ENCODE peak calls at places on chromosomes 3 and 15, in seven cellular contexts. One of them, this sample, is unnamed.

GRCh38 chr15:58065445-58066041 is at the start of gene ALDH1A2:
- DNase-seq in HepG2: no peak
- DNase-seq in IMR-90: no peak
- DNase-seq in endothelial cell of umbilical vein: peak; percentile 72
- DNase-seq in heart left ventricle: peak; percentile 69
- DNase-seq in H1: no peak
- DNase-seq in K562: peak; percentile 75
- DNase-seq in this sample: peak; percentile 29

GRCh38 chr3:39361252-39361927 is 21.8 kb upstream of the SLC25A38 start:
- DNase-seq in HepG2: no peak
- DNase-seq in IMR-90: no peak
- DNase-seq in endothelial cell of umbilical vein: no peak
- DNase-seq in heart left ventricle: no peak
- DNase-seq in H1: no peak
- DNase-seq in K562: no peak
- DNase-seq in this sample: no peak

GRCh38 chr3:192514081-192514753 is 213.1 kb downstream of the FGF12 start:
- DNase-seq in HepG2: no peak
- DNase-seq in IMR-90: no peak
- DNase-seq in endothelial cell of umbilical vein: peak; percentile 40
- DNase-seq in heart left ventricle: peak; percentile 50
- DNase-seq in H1: no peak
- DNase-seq in K562: peak; percentile 11
- DNase-seq in this sample: peak; percentile 41

GRCh38 chr3:114451561-114452018 is 157.8 kb downstream of the TIGIT start:
- DNase-seq in HepG2: peak; percentile 3
- DNase-seq in IMR-90: peak; percentile 74
- DNase-seq in endothelial cell of umbilical vein: peak; percentile 66
- DNase-seq in heart left ventricle: no peak
- DNase-seq in H1: no peak
- DNase-seq in K562: no peak
- DNase-seq in this sample: peak; percentile 65

GRCh38 chr15:61889706-61890105 is 170.5 kb downstream of the VPS13C start:
- DNase-seq in HepG2: no peak
- DNase-seq in IMR-90: no peak
- DNase-seq in endothelial cell of umbilical vein: no peak
- DNase-seq in heart left ventricle: no peak
- DNase-seq in H1: no peak
- DNase-seq in K562: no peak
- DNase-seq in this sample: no peak

GRCh38 chr15:82663186-82663600 is 16.0 kb upstream of the CPEB1 start:
- DNase-seq in HepG2: peak; percentile 36
- DNase-seq in IMR-90: peak; percentile 31
- DNase-seq in endothelial cell of umbilical vein: peak; percentile 17
- DNase-seq in heart left ventricle: no peak
- DNase-seq in H1: no peak
- DNase-seq in K562: peak; percentile 90
- DNase-seq in this sample: peak; percentile 58

GRCh38 chr3:157738441-157738840 is 235.2 kb upstream of the VEPH1 start:
- DNase-seq in HepG2: no peak
- DNase-seq in IMR-90: no peak
- DNase-seq in endothelial cell of umbilical vein: no peak
- DNase-seq in heart left ventricle: no peak
- DNase-seq in H1: no peak
- DNase-seq in K562: no peak
- DNase-seq in this sample: no peak

GRCh38 chr15:100438570-100438969 is 90.2 kb downstream of the CERS3 start:
- DNase-seq in HepG2: no peak
- DNase-seq in IMR-90: no peak
- DNase-seq in endothelial cell of umbilical vein: no peak
- DNase-seq in heart left ventricle: peak; percentile 84
- DNase-seq in H1: no peak
- DNase-seq in K562: no peak
- DNase-seq in this sample: peak; percentile 27

GRCh38 chr15:45023659-45024320 is 795 bp downstream of the SORD start:
- DNase-seq in HepG2: no peak
- DNase-seq in IMR-90: peak; percentile 5
- DNase-seq in endothelial cell of umbilical vein: peak; percentile 37
- DNase-seq in heart left ventricle: no peak
- DNase-seq in H1: no peak
- DNase-seq in K562: peak; percentile 17
- DNase-seq in this sample: no peak

GRCh38 chr3:66036586-66037061 is 2.1 kb downstream of the MAGI1 start:
- DNase-seq in HepG2: no peak
- DNase-seq in IMR-90: peak; percentile 50
- DNase-seq in endothelial cell of umbilical vein: peak; percentile 29
- DNase-seq in heart left ventricle: no peak
- DNase-seq in H1: no peak
- DNase-seq in K562: no peak
- DNase-seq in this sample: peak; percentile 20

GRCh38 chr3:142027713-142028112 is 121.6 kb downstream of the TFDP2 start:
- DNase-seq in HepG2: no peak
- DNase-seq in IMR-90: no peak
- DNase-seq in endothelial cell of umbilical vein: peak; percentile 64
- DNase-seq in heart left ventricle: no peak
- DNase-seq in H1: no peak
- DNase-seq in K562: no peak
- DNase-seq in this sample: no peak

GRCh38 chr15:64775551-64776401 is at the start of gene RBPMS2:
- DNase-seq in HepG2: no peak
- DNase-seq in IMR-90: peak; percentile 2
- DNase-seq in endothelial cell of umbilical vein: no peak
- DNase-seq in heart left ventricle: peak; percentile 75
- DNase-seq in H1: no peak
- DNase-seq in K562: peak; percentile 69
- DNase-seq in this sample: peak; percentile 17

GRCh38 chr3:100891033-100891432 is 102.2 kb downstream of the ABI3BP start:
- DNase-seq in HepG2: no peak
- DNase-seq in IMR-90: peak; percentile 82
- DNase-seq in endothelial cell of umbilical vein: peak; percentile 44
- DNase-seq in heart left ventricle: no peak
- DNase-seq in H1: no peak
- DNase-seq in K562: no peak
- DNase-seq in this sample: no peak

GRCh38 chr15:91186892-91187644 is 87.0 kb downstream of the SV2B start:
- DNase-seq in HepG2: peak; percentile 13
- DNase-seq in IMR-90: peak; percentile 26
- DNase-seq in endothelial cell of umbilical vein: peak; percentile 32
- DNase-seq in heart left ventricle: no peak
- DNase-seq in H1: no peak
- DNase-seq in K562: no peak
- DNase-seq in this sample: peak; percentile 21

GRCh38 chr3:133113526-133113925 is 75.3 kb downstream of the TMEM108 start:
- DNase-seq in HepG2: no peak
- DNase-seq in IMR-90: peak; percentile 50
- DNase-seq in endothelial cell of umbilical vein: no peak
- DNase-seq in heart left ventricle: no peak
- DNase-seq in H1: no peak
- DNase-seq in K562: no peak
- DNase-seq in this sample: no peak

GRCh38 chr15:78167227-78167888 is 18.2 kb downstream of the IDH3A start:
- DNase-seq in HepG2: no peak
- DNase-seq in IMR-90: no peak
- DNase-seq in endothelial cell of umbilical vein: no peak
- DNase-seq in heart left ventricle: no peak
- DNase-seq in H1: no peak
- DNase-seq in K562: no peak
- DNase-seq in this sample: no peak

GRCh38 chr3:115321396-115321795 is 174.3 kb upstream of the ZBTB20 start:
- DNase-seq in HepG2: no peak
- DNase-seq in IMR-90: peak; percentile 31
- DNase-seq in endothelial cell of umbilical vein: peak; percentile 68
- DNase-seq in heart left ventricle: no peak
- DNase-seq in H1: no peak
- DNase-seq in K562: no peak
- DNase-seq in this sample: no peak

GRCh38 chr3:36969540-36970432 is 23.1 kb downstream of the EPM2AIP1 start:
- DNase-seq in HepG2: peak; percentile 73
- DNase-seq in IMR-90: peak; percentile 93
- DNase-seq in endothelial cell of umbilical vein: peak; percentile 66
- DNase-seq in heart left ventricle: no peak
- DNase-seq in H1: no peak
- DNase-seq in K562: peak; percentile 88
- DNase-seq in this sample: peak; percentile 19

GRCh38 chr15:93378547-93378946 is 289.5 kb upstream of the RGMA start:
- DNase-seq in HepG2: no peak
- DNase-seq in IMR-90: no peak
- DNase-seq in endothelial cell of umbilical vein: no peak
- DNase-seq in heart left ventricle: no peak
- DNase-seq in H1: no peak
- DNase-seq in K562: no peak
- DNase-seq in this sample: peak; percentile 84

GRCh38 chr3:56452085-56452484 is 16.2 kb downstream of the ERC2 start:
- DNase-seq in HepG2: no peak
- DNase-seq in IMR-90: no peak
- DNase-seq in endothelial cell of umbilical vein: no peak
- DNase-seq in heart left ventricle: no peak
- DNase-seq in H1: no peak
- DNase-seq in K562: no peak
- DNase-seq in this sample: no peak

GRCh38 chr15:40043927-40044716 is 5.1 kb upstream of the SRP14 start:
- DNase-seq in HepG2: no peak
- DNase-seq in IMR-90: no peak
- DNase-seq in endothelial cell of umbilical vein: no peak
- DNase-seq in heart left ventricle: no peak
- DNase-seq in H1: no peak
- DNase-seq in K562: no peak
- DNase-seq in this sample: no peak

GRCh38 chr15:40046721-40047412 is 7.9 kb upstream of the SRP14 start:
- DNase-seq in HepG2: no peak
- DNase-seq in IMR-90: peak; percentile 84
- DNase-seq in endothelial cell of umbilical vein: peak; percentile 76
- DNase-seq in heart left ventricle: no peak
- DNase-seq in H1: no peak
- DNase-seq in K562: no peak
- DNase-seq in this sample: no peak

GRCh38 chr15:40045572-40046217 is 6.7 kb upstream of the SRP14 start:
- DNase-seq in HepG2: no peak
- DNase-seq in IMR-90: no peak
- DNase-seq in endothelial cell of umbilical vein: no peak
- DNase-seq in heart left ventricle: no peak
- DNase-seq in H1: no peak
- DNase-seq in K562: no peak
- DNase-seq in this sample: no peak

GRCh38 chr15:40042791-40043320 is 3.9 kb upstream of the SRP14 start:
- DNase-seq in HepG2: no peak
- DNase-seq in IMR-90: no peak
- DNase-seq in endothelial cell of umbilical vein: no peak
- DNase-seq in heart left ventricle: no peak
- DNase-seq in H1: no peak
- DNase-seq in K562: no peak
- DNase-seq in this sample: no peak

DNA sequence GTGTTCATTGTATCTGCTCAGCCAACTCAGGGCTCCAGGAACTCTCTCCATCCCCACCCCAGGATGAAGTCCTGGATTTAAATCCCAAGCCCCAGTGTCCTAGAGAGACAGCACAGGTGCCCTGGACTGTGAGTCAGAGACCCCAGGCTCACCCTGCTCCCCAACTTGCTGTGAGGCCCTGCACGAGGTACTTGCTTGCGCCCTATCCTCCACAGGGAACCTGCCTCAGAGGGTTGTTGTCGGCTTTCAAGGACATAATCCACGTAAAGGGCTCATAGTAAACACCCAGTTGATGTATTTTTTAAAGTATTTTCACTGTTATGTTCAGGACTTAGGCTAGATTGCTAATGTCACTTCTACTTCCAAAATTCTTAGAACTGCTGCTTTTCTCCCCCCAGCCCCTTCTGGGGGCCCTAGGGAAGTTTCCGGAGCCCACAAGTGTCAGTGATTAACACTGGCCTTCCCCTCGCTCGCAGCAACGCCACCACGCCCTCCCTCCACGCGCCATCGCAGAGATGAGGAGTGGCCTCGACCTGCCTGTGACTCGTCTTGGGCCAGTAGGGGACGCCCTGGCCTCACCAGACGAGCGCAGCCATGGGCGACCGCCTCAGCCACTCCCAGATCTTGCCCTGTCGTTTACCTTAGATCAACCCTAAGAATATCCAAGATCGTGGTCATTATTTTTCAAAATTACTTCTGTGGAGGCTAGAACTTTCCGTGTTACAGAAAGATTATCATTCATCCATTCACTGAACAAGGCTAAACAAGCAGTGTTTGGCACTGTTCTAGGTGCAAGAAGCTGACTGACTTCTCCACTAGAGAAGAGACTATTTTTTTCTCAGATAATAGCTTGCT is 6.0 kb upstream of the SRP14 start:
- DNase-seq in HepG2: peak; percentile 56
- DNase-seq in IMR-90: peak; percentile 76
- DNase-seq in endothelial cell of umbilical vein: peak; percentile 83
- DNase-seq in heart left ventricle: peak; percentile 94
- DNase-seq in H1: no peak
- DNase-seq in K562: peak; percentile 87
- DNase-seq in this sample: peak; percentile 91
- H3K4me3 ChIP-seq in HepG2: peak overlapping the region; percentile 50
- H3K4me3 ChIP-seq in IMR-90: no peak overlapping the region
- H3K4me3 ChIP-seq in endothelial cell of umbilical vein: no peak overlapping the region
- H3K4me3 ChIP-seq in heart left ventricle: peak overlapping the region; percentile 16
- H3K4me3 ChIP-seq in H1: no peak overlapping the region
- H3K4me3 ChIP-seq in K562: no peak overlapping the region
- H3K4me3 ChIP-seq in this sample: no peak overlapping the region

GRCh38 chr3:57797701-57798487 is 41.8 kb downstream of the SLMAP start:
- DNase-seq in HepG2: peak; percentile 85
- DNase-seq in IMR-90: no peak
- DNase-seq in endothelial cell of umbilical vein: no peak
- DNase-seq in heart left ventricle: no peak
- DNase-seq in H1: no peak
- DNase-seq in K562: no peak
- DNase-seq in this sample: peak; percentile 15
- TF ChIP-seq POLR2A in HepG2: no peak
- TF ChIP-seq POLR2A in IMR-90: no peak
- TF ChIP-seq POLR2A in endothelial cell of umbilical vein: no peak
- TF ChIP-seq POLR2A in heart left ventricle: no peak
- TF ChIP-seq POLR2A in H1: no peak
- TF ChIP-seq POLR2A in K562: no peak
- TF ChIP-seq POLR2A in this sample: no peak

GRCh38 chr3:197261164-197261509 is 37.3 kb downstream of the DLG1 start:
- DNase-seq in HepG2: no peak
- DNase-seq in IMR-90: no peak
- DNase-seq in endothelial cell of umbilical vein: no peak
- DNase-seq in heart left ventricle: no peak
- DNase-seq in H1: no peak
- DNase-seq in K562: no peak
- DNase-seq in this sample: no peak
- H3K4me1 ChIP-seq in HepG2: peaks cover 33% of the 10 kb centered on the region
- H3K4me1 ChIP-seq in IMR-90: peaks cover 2% of the 10 kb centered on the region
- H3K4me1 ChIP-seq in endothelial cell of umbilical vein: no peaks in the 10 kb centered on the region
- H3K4me1 ChIP-seq in heart left ventricle: peaks cover 15% of the 10 kb centered on the region
- H3K4me1 ChIP-seq in H1: no peaks in the 10 kb centered on the region
- H3K4me1 ChIP-seq in K562: no peaks in the 10 kb centered on the region
- H3K4me1 ChIP-seq in this sample: no peaks in the 10 kb centered on the region

DNA sequence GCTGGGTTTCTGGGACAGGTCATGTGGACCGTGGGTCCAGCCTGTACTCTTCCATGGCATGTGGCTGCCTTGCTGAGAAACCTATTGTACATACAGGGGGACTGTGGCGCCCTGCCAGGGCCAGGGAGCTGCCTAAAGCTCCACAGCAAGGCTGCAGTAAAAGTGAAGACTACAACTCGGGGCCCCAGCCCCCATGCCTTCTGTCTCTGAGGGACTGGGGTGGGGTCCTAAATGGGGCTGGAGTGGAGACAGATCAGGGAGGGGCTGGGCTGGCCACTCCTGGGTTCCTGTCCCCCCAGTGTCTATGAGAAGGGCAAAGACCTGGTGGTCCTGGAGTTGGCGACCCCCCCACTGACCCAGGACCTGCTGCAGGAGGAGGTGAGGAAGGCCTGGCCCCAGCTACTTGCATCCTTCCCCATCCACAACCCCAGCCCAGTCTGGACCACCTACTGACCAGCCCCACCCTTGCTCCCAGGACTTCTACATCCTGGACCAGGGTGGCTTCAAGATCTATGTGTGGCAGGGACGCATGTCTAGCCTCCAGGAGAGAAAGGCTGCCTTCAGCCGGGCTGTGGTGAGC is 7.3 kb downstream of the VILL start:
- DNase-seq in HepG2: no peak
- DNase-seq in IMR-90: no peak
- DNase-seq in endothelial cell of umbilical vein: no peak
- DNase-seq in heart left ventricle: no peak
- DNase-seq in H1: no peak
- DNase-seq in K562: no peak
- DNase-seq in this sample: peak; percentile 30
- H3K4me3 ChIP-seq in HepG2: no peak overlapping the region
- H3K4me3 ChIP-seq in IMR-90: no peak overlapping the region
- H3K4me3 ChIP-seq in endothelial cell of umbilical vein: no peak overlapping the region
- H3K4me3 ChIP-seq in heart left ventricle: no peak overlapping the region
- H3K4me3 ChIP-seq in H1: no peak overlapping the region
- H3K4me3 ChIP-seq in K562: no peak overlapping the region
- H3K4me3 ChIP-seq in this sample: no peak overlapping the region

This sample was measured in body of pancreas.